ENCODE peak calls at places on chromosomes 11 and 22, in six cellular contexts. One of them, this sample, is unnamed. For H3K4me1, the result is how much of the 10 kb centered on the place peaks cover.

GRCh38 chr11:19122966-19123615 is 6.1 kb downstream of the ZDHHC13 start:
- DNase-seq in HepG2: no peak
- DNase-seq in H1: no peak
- DNase-seq in ovary: no peak
- DNase-seq in A549: no peak
- DNase-seq in tibial nerve: no peak
- DNase-seq in this sample: no peak

GRCh38 chr11:102360681-102361080 is 13.7 kb downstream of the BIRC2 start:
- DNase-seq in HepG2: no peak
- DNase-seq in H1: no peak
- DNase-seq in ovary: no peak
- DNase-seq in A549: no peak
- DNase-seq in tibial nerve: no peak
- DNase-seq in this sample: no peak

GRCh38 chr11:120801801-120802689 is 221.9 kb upstream of the TBCEL start:
- DNase-seq in HepG2: peak
- DNase-seq in H1: peak
- DNase-seq in ovary: peak
- DNase-seq in A549: peak
- DNase-seq in tibial nerve: peak
- DNase-seq in this sample: no peak

GRCh38 chr22:45216133-45217003 is 24.3 kb downstream of the KIAA0930 start:
- DNase-seq in HepG2: no peak
- DNase-seq in H1: no peak
- DNase-seq in ovary: no peak
- DNase-seq in A549: no peak
- DNase-seq in tibial nerve: no peak
- DNase-seq in this sample: no peak

GRCh38 chr11:128874406-128874805 is 7.3 kb upstream of the KCNJ1 start:
- DNase-seq in HepG2: no peak
- DNase-seq in H1: no peak
- DNase-seq in ovary: no peak
- DNase-seq in A549: no peak
- DNase-seq in tibial nerve: no peak
- DNase-seq in this sample: no peak

GRCh38 chr22:34709641-34710040 is 356.3 kb upstream of the ISX start:
- DNase-seq in HepG2: no peak
- DNase-seq in H1: no peak
- DNase-seq in ovary: no peak
- DNase-seq in A549: no peak
- DNase-seq in tibial nerve: no peak
- DNase-seq in this sample: no peak

GRCh38 chr11:126415669-126416420 is 60.4 kb downstream of the ST3GAL4 start:
- DNase-seq in HepG2: no peak
- DNase-seq in H1: no peak
- DNase-seq in ovary: peak
- DNase-seq in A549: no peak
- DNase-seq in tibial nerve: peak
- DNase-seq in this sample: peak

GRCh38 chr11:67265633-67266423 is 445 bp upstream of the GRK2 start:
- DNase-seq in HepG2: peak
- DNase-seq in H1: peak
- DNase-seq in ovary: peak
- DNase-seq in A549: peak
- DNase-seq in tibial nerve: peak
- DNase-seq in this sample: no peak

GRCh38 chr11:78218707-78219492 is 30.2 kb downstream of the USP35 start:
- DNase-seq in HepG2: no peak
- DNase-seq in H1: no peak
- DNase-seq in ovary: no peak
- DNase-seq in A549: no peak
- DNase-seq in tibial nerve: no peak
- DNase-seq in this sample: no peak

GRCh38 chr11:65547446-65548125 is 10.6 kb downstream of the LTBP3 start:
- DNase-seq in HepG2: no peak
- DNase-seq in H1: peak
- DNase-seq in ovary: no peak
- DNase-seq in A549: no peak
- DNase-seq in tibial nerve: no peak
- DNase-seq in this sample: no peak

GRCh38 chr11:85946221-85946620 is 91.0 kb downstream of the CCDC83 start:
- DNase-seq in HepG2: peak
- DNase-seq in H1: no peak
- DNase-seq in ovary: no peak
- DNase-seq in A549: no peak
- DNase-seq in tibial nerve: no peak
- DNase-seq in this sample: no peak

GRCh38 chr11:111081021-111081511 is 164.5 kb upstream of the POU2AF2 start:
- DNase-seq in HepG2: no peak
- DNase-seq in H1: no peak
- DNase-seq in ovary: no peak
- DNase-seq in A549: no peak
- DNase-seq in tibial nerve: no peak
- DNase-seq in this sample: no peak

GRCh38 chr11:32069361-32070058 is 21.4 kb upstream of the RCN1 start:
- DNase-seq in HepG2: no peak
- DNase-seq in H1: no peak
- DNase-seq in ovary: no peak
- DNase-seq in A549: no peak
- DNase-seq in tibial nerve: no peak
- DNase-seq in this sample: no peak

GRCh38 chr11:126115253-126115540 is 52.5 kb upstream of the CDON start:
- DNase-seq in HepG2: no peak
- DNase-seq in H1: no peak
- DNase-seq in ovary: no peak
- DNase-seq in A549: no peak
- DNase-seq in tibial nerve: peak
- DNase-seq in this sample: no peak

GRCh38 chr11:121321614-121322243 is 29.2 kb downstream of the SC5D start:
- DNase-seq in HepG2: no peak
- DNase-seq in H1: no peak
- DNase-seq in ovary: no peak
- DNase-seq in A549: no peak
- DNase-seq in tibial nerve: no peak
- DNase-seq in this sample: no peak

GRCh38 chr11:10487002-10487647 is 32.1 kb downstream of the AMPD3 start:
- DNase-seq in HepG2: no peak
- DNase-seq in H1: no peak
- DNase-seq in ovary: no peak
- DNase-seq in A549: no peak
- DNase-seq in tibial nerve: no peak
- DNase-seq in this sample: no peak

GRCh38 chr22:40401981-40402406 is 31.6 kb downstream of the SGSM3 start:
- DNase-seq in HepG2: no peak
- DNase-seq in H1: no peak
- DNase-seq in ovary: no peak
- DNase-seq in A549: no peak
- DNase-seq in tibial nerve: no peak
- DNase-seq in this sample: no peak

GRCh38 chr22:40400173-40400572 is 29.8 kb downstream of the SGSM3 start:
- DNase-seq in HepG2: no peak
- DNase-seq in H1: no peak
- DNase-seq in ovary: no peak
- DNase-seq in A549: no peak
- DNase-seq in tibial nerve: no peak
- DNase-seq in this sample: no peak

GRCh38 chr22:40403141-40403540 is 32.7 kb downstream of the SGSM3 start:
- DNase-seq in HepG2: no peak
- DNase-seq in H1: no peak
- DNase-seq in ovary: no peak
- DNase-seq in A549: no peak
- DNase-seq in tibial nerve: no peak
- DNase-seq in this sample: no peak

GRCh38 chr22:40399661-40400060 is 29.3 kb downstream of the SGSM3 start:
- DNase-seq in HepG2: no peak
- DNase-seq in H1: no peak
- DNase-seq in ovary: no peak
- DNase-seq in A549: no peak
- DNase-seq in tibial nerve: no peak
- DNase-seq in this sample: no peak

GRCh38 chr22:40401532-40401931 is 31.1 kb downstream of the SGSM3 start:
- DNase-seq in HepG2: no peak
- DNase-seq in H1: no peak
- DNase-seq in ovary: no peak
- DNase-seq in A549: no peak
- DNase-seq in tibial nerve: no peak
- DNase-seq in this sample: no peak
- H3K4me1 ChIP-seq in HepG2: under half
- H3K4me1 ChIP-seq in H1: under half
- H3K4me1 ChIP-seq in ovary: under half
- H3K4me1 ChIP-seq in A549: under half
- H3K4me1 ChIP-seq in tibial nerve: under half
- H3K4me1 ChIP-seq in this sample: under half

GRCh38 chr22:49928185-49928495 is 9.7 kb downstream of the CRELD2 start:
- DNase-seq in HepG2: no peak
- DNase-seq in H1: no peak
- DNase-seq in ovary: no peak
- DNase-seq in A549: no peak
- DNase-seq in tibial nerve: no peak
- DNase-seq in this sample: no peak

GRCh38 chr22:49930128-49930527 is 11.7 kb downstream of the CRELD2 start:
- DNase-seq in HepG2: no peak
- DNase-seq in H1: no peak
- DNase-seq in ovary: no peak
- DNase-seq in A549: no peak
- DNase-seq in tibial nerve: no peak
- DNase-seq in this sample: no peak

GRCh38 chr22:49927483-49928184 is 9.2 kb downstream of the CRELD2 start:
- DNase-seq in HepG2: no peak
- DNase-seq in H1: no peak
- DNase-seq in ovary: no peak
- DNase-seq in A549: no peak
- DNase-seq in tibial nerve: no peak
- DNase-seq in this sample: no peak

GRCh38 chr22:49929553-49929979 is 11.1 kb downstream of the CRELD2 start:
- DNase-seq in HepG2: no peak
- DNase-seq in H1: peak
- DNase-seq in ovary: no peak
- DNase-seq in A549: no peak
- DNase-seq in tibial nerve: no peak
- DNase-seq in this sample: no peak

DNA sequence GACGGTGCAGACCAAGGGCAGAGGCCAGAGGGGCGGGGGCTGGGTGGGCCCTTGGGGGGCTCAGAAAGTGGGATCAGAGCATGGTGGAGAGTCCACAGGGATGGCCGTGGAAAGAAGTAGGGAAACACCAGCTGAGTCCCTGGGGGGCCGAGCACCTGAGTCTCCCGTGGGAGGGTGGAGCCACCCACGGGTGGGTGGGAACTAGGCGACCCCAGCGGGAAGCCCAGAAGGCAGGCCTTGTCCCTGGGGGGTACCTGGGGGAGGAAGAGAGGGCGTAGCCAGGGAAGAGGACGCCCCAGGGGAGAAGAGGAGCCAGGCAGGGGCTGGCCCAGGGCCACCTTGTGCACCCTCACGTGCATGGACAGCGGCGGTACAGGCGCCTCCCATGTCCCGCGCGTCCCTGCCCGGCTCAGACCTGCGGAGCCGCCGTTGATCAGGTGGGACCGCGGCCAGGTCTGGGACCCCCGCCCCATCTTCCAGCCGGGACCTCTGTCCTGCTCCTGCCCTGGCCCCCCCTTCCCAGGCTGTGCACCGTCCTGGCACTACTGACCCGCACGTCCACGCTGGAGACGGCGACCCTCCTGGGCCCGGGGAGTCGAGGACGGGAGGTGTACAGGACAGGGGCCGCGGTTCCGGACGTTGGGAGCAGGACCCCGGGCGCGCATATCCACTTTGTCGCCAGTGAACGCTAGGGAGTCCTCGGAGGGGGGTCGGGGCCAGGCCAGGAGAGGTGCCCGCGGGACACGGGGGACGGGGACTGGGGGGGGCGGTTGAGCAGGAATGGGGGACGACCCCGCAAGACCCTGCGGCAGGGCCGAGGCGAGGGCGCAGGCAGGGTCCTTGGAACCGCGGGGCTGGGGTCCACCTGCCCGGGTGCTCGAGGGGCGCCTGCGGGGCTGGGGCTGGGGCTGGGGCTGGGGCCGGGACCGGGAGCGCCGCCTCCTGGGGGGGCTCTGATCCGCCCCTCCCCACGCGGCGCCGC is 10.4 kb downstream of the CRELD2 start:
- DNase-seq in HepG2: no peak
- DNase-seq in H1: no peak
- DNase-seq in ovary: no peak
- DNase-seq in A549: no peak
- DNase-seq in tibial nerve: no peak
- DNase-seq in this sample: no peak
- H3K4me3 ChIP-seq in HepG2: peak
- H3K4me3 ChIP-seq in H1: no peak
- H3K4me3 ChIP-seq in ovary: no peak
- H3K4me3 ChIP-seq in A549: peak
- H3K4me3 ChIP-seq in tibial nerve: no peak
- H3K4me3 ChIP-seq in this sample: peak

GRCh38 chr11:13868710-13869403 is 93.7 kb upstream of the SPON1 start:
- DNase-seq in HepG2: no peak
- DNase-seq in H1: no peak
- DNase-seq in ovary: no peak
- DNase-seq in A549: no peak
- DNase-seq in tibial nerve: no peak
- DNase-seq in this sample: no peak

GRCh38 chr11:13874596-13874995 is 87.9 kb upstream of the SPON1 start:
- DNase-seq in HepG2: no peak
- DNase-seq in H1: no peak
- DNase-seq in ovary: no peak
- DNase-seq in A549: no peak
- DNase-seq in tibial nerve: no peak
- DNase-seq in this sample: no peak

GRCh38 chr11:13869404-13869886 is 93.1 kb upstream of the SPON1 start:
- DNase-seq in HepG2: no peak
- DNase-seq in H1: no peak
- DNase-seq in ovary: no peak
- DNase-seq in A549: no peak
- DNase-seq in tibial nerve: no peak
- DNase-seq in this sample: no peak
- TF ChIP-seq EP300 in HepG2: no peak
- TF ChIP-seq EP300 in H1: no peak
- TF ChIP-seq EP300 in ovary: no peak
- TF ChIP-seq EP300 in A549: no peak
- TF ChIP-seq EP300 in tibial nerve: no peak
- TF ChIP-seq EP300 in this sample: no peak

DNA sequence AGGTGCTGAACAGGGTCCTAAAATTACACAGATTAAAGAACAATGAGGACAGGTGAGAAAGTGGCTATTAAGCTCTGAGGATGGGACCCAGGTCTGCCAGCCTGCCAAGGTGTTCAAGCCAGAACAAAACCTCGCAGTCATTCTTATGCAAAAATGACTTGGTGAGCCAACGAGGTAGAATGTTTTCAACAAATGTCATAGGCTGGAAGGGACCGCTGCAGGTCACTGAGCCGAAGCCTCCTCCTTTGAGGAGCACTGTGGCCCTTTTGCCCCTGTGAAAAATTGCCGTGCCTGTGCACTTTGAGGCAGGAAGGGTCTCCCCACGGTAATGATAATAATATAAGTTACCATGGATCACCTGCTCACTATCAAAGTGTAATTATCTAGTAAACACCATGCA is 216.2 kb downstream of the DSCAML1 start:
- DNase-seq in HepG2: no peak
- DNase-seq in H1: no peak
- DNase-seq in ovary: no peak
- DNase-seq in A549: no peak
- DNase-seq in tibial nerve: no peak
- DNase-seq in this sample: no peak
- H3K4me1 ChIP-seq in HepG2: under half
- H3K4me1 ChIP-seq in H1: under half
- H3K4me1 ChIP-seq in ovary: under half
- H3K4me1 ChIP-seq in A549: under half
- H3K4me1 ChIP-seq in tibial nerve: under half
- H3K4me1 ChIP-seq in this sample: under half

GRCh38 chr11:57427692-57428082 is 766 bp upstream of the SLC43A3 start:
- DNase-seq in HepG2: no peak
- DNase-seq in H1: no peak
- DNase-seq in ovary: peak
- DNase-seq in A549: no peak
- DNase-seq in tibial nerve: peak
- DNase-seq in this sample: peak
- H3K4me3 ChIP-seq in HepG2: no peak
- H3K4me3 ChIP-seq in H1: no peak
- H3K4me3 ChIP-seq in ovary: no peak
- H3K4me3 ChIP-seq in A549: no peak
- H3K4me3 ChIP-seq in tibial nerve: peak
- H3K4me3 ChIP-seq in this sample: peak